ENCODE peak calls at places on chromosomes 2 and 18, in four cellular contexts. G is fibroblast of mammary gland, I is lung, Q is PC-9. L is an unnamed sample.

GRCh38 chr2:230715201-230715600 is 2.6 kb downstream of the CAB39 start:
- DNase-seq in G (peak), I (no peak), Q (no peak), L (no peak)

GRCh38 chr18:79393626-79394401 is 1.9 kb upstream of the NFATC1 start:
- DNase-seq in G (peak), I (peak), Q (peak), L (peak)

GRCh38 chr2:26978061-26978596 is 7.7 kb downstream of the MAPRE3 start:
- DNase-seq in G (no peak), I (peak), Q (no peak), L (peak)

GRCh38 chr2:96764253-96764637 is 3.5 kb downstream of the CNNM4 start:
- DNase-seq in G (no peak), I (no peak), Q (peak), L (no peak)

GRCh38 chr2:173054466-173054865 is 21.2 kb upstream of the MAP3K20 start:
- DNase-seq in G (no peak), I (no peak), Q (peak), L (no peak)

GRCh38 chr18:59744271-59744721 is 47.1 kb upstream of the CCBE1 start:
- DNase-seq in G (peak), I (no peak), Q (peak), L (peak)

GRCh38 chr2:88350641-88351601 is 101.6 kb downstream of the FOXI3 start:
- DNase-seq in G (peak), I (peak), Q (no peak), L (peak)

GRCh38 chr2:189151897-189152296 is 27.7 kb downstream of the COL5A2 start:
- DNase-seq in G (no peak), I (no peak), Q (no peak), L (no peak)

GRCh38 chr2:29314816-29315571 is 199.8 kb downstream of the CLIP4 start:
- DNase-seq in G (no peak), I (peak), Q (peak), L (no peak)

GRCh38 chr2:218547511-218547910 is 20.6 kb downstream of the USP37 start:
- DNase-seq in G (no peak), I (no peak), Q (no peak), L (no peak)

GRCh38 chr18:9016819-9017169 is 85.7 kb upstream of the NDUFV2 start:
- DNase-seq in G (peak), I (no peak), Q (no peak), L (no peak)

GRCh38 chr2:68935471-68935870 is 17.2 kb downstream of the GKN2 start:
- DNase-seq in G (no peak), I (no peak), Q (no peak), L (no peak)

GRCh38 chr2:13046557-13047165 is 329.9 kb downstream of the TRIB2 start:
- DNase-seq in G (peak), I (no peak), Q (no peak), L (peak)

GRCh38 chr2:176251928-176252327 is 17.3 kb upstream of the MTX2 start:
- DNase-seq in G (peak), I (no peak), Q (no peak), L (peak)

GRCh38 chr2:166256902-166257301 is 118.8 kb downstream of the SCN9A start:
- DNase-seq in G (no peak), I (no peak), Q (no peak), L (no peak)

GRCh38 chr2:40758778-40759177 is 306.9 kb upstream of the SLC8A1 start:
- DNase-seq in G (no peak), I (no peak), Q (no peak), L (no peak)

GRCh38 chr2:127675335-127676261 is at the start of gene LIMS2:
- DNase-seq in G (peak), I (no peak), Q (no peak), L (no peak)
- TF ChIP-seq CTCF in G (peak), I (no peak), Q (no peak), L (no peak)

GRCh38 chr2:120223034-120223912 is at the start of gene TMEM185B:
- DNase-seq in G (peak), I (peak), Q (peak), L (peak)
- TF ChIP-seq CTCF in G (peak), I (no peak), Q (peak), L (peak)

DNA sequence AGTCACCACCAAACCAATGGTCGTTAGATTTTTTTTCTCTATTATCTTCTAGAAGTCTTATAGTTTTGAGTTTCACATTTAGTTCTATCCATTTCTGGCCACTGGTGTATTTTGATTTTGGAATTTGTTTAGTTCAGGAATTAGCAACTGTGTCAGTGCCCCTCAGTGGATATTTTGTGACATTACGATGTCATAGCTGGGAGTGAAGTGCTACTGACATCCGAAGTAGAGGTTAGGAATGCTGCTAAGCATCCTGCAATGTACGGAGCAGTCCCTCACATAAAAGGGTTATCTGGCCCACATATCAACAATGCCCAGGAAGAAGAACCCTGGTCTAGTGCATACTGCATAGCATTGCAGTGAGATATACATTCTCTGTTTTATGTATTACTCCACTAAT is 157.4 kb upstream of the RGPD4 start:
- DNase-seq in G (peak), I (no peak), Q (no peak), L (peak)
- TF ChIP-seq CTCF in G (peak), I (no peak), Q (no peak), L (peak)

GRCh38 chr2:223601932-223602676 is at the start of gene SCG2:
- DNase-seq in G (peak), I (peak), Q (peak), L (peak)
- TF ChIP-seq CTCF in G (peak), I (no peak), Q (peak), L (peak)

GRCh38 chr18:35713545-35713944 is 132.0 kb downstream of the GALNT1 start:
- DNase-seq in G (peak), I (no peak), Q (no peak), L (no peak)
- TF ChIP-seq CTCF in G (no peak), I (no peak), Q (no peak), L (no peak)

DNA sequence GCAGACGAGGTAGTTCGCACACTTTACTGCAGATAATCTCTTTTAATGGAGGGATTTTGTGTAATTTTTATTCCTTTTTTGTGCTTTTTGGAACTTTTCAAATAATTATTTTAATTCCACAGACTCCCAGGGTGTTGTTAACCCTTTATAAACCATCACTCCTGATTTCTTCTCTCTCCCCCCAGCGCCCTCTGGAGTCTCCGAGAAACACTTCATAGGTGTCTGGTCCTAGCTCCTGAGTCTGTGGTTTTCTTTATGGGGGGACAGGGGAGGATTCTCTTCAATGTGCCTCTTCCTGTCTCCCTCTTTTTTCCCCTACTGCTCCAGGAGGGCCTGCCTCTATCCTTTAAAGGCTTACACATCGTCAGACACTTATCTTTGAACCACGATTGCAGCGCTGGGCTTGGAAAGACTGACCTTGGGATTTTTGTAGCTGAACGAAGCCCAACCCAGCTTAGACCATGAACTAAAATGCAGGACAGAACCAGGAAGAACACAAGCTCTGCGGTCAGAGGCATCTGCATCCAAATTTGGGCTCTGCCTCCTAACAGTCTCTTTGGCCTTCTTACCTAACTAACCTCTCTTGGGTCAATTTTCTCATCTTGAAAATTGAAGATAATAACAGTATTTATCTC is 7.1 kb upstream of the PKDCC start:
- DNase-seq in G (no peak), I (no peak), Q (no peak), L (no peak)
- TF ChIP-seq CTCF in G (no peak), I (no peak), Q (no peak), L (no peak)

L was measured in MCF 10A.